ENCODE peak calls at places on chromosomes 11 and 22, in ten cellular contexts. U is posterior cingulate gyrus, G is AG08395, V is hypothalamus, O is T follicular helper cell, S is thyroid gland, E is progenitor cell of endocrine pancreas, W is Right ventricle myocardium inferior, C is right lobe of liver, X is cardiac fibroblast. D is an unnamed sample.

GRCh38 chr11:64566042-64566914 is 24.7 kb upstream of the SLC22A12 start:
- DNase-seq in U (no peak), G (peak), V (no peak), O (no peak), S (peak), E (no peak), W (no peak), C (peak), X (peak), D (peak)

GRCh38 chr11:97968071-97968470 is 1052.7 kb upstream of the CNTN5 start:
- DNase-seq in U (no peak), G (no peak), V (no peak), O (no peak), S (no peak), E (no peak), W (no peak), C (no peak), X (no peak), D (no peak)

GRCh38 chr22:28231423-28231822 is 312.4 kb upstream of the PITPNB start:
- DNase-seq in U (no peak), G (peak), V (no peak), O (no peak), S (peak), E (no peak), W (no peak), C (no peak), X (peak), D (no peak)

GRCh38 chr22:49953027-49953679 is 7.4 kb upstream of the PIM3 start:
- DNase-seq in U (no peak), G (no peak), V (no peak), O (no peak), S (peak), E (no peak), W (peak), C (no peak), X (no peak), D (peak)

GRCh38 chr11:71565263-71565662 is at the start of gene KRTAP5-10:
- DNase-seq in U (no peak), G (no peak), V (no peak), O (no peak), S (no peak), E (no peak), W (no peak), C (no peak), X (no peak), D (no peak)

GRCh38 chr11:64529559-64530520 is 61.2 kb upstream of the SLC22A12 start:
- DNase-seq in U (no peak), G (no peak), V (no peak), O (no peak), S (no peak), E (no peak), W (no peak), C (no peak), X (no peak), D (no peak)

GRCh38 chr22:44524806-44525205 is 26.8 kb upstream of the RTL6 start:
- DNase-seq in U (no peak), G (no peak), V (no peak), O (no peak), S (no peak), E (no peak), W (no peak), C (no peak), X (peak), D (no peak)

GRCh38 chr11:27571151-27571840 is 64.7 kb upstream of the LIN7C start:
- DNase-seq in U (no peak), G (peak), V (no peak), O (no peak), S (no peak), E (no peak), W (no peak), C (no peak), X (peak), D (no peak)

GRCh38 chr11:86693501-86693900 is 21.1 kb upstream of the ME3 start:
- DNase-seq in U (no peak), G (no peak), V (no peak), O (no peak), S (no peak), E (no peak), W (no peak), C (no peak), X (peak), D (no peak)

GRCh38 chr22:23403720-23404688 is 176.1 kb downstream of the IGLL1 start:
- DNase-seq in U (no peak), G (no peak), V (no peak), O (no peak), S (peak), E (no peak), W (no peak), C (no peak), X (no peak), D (no peak)

GRCh38 chr11:69718147-69718546 is 14.3 kb upstream of the FGF19 start:
- DNase-seq in U (no peak), G (peak), V (no peak), O (no peak), S (no peak), E (peak), W (no peak), C (no peak), X (peak), D (no peak)

GRCh38 chr11:57422669-57423068 is 4.3 kb downstream of the SLC43A3 start:
- DNase-seq in U (no peak), G (no peak), V (no peak), O (no peak), S (no peak), E (no peak), W (no peak), C (no peak), X (no peak), D (no peak)

GRCh38 chr11:116695657-116696254 is 77.0 kb downstream of the BUD13 start:
- DNase-seq in U (no peak), G (no peak), V (no peak), O (no peak), S (no peak), E (no peak), W (no peak), C (no peak), X (no peak), D (no peak)

GRCh38 chr22:39959640-39960447 is at the start of gene TMA7B:
- DNase-seq in U (no peak), G (peak), V (no peak), O (peak), S (no peak), E (no peak), W (no peak), C (no peak), X (peak), D (no peak)

GRCh38 chr22:39471421-39472141 is 14.8 kb downstream of the MGAT3 start:
- DNase-seq in U (no peak), G (peak), V (no peak), O (no peak), S (no peak), E (no peak), W (no peak), C (no peak), X (peak), D (no peak)

GRCh38 chr22:36991220-36991619 is 28.0 kb downstream of the TST start:
- DNase-seq in U (no peak), G (no peak), V (no peak), O (no peak), S (no peak), E (no peak), W (no peak), C (no peak), X (no peak), D (no peak)

GRCh38 chr11:79119491-79120284 is 321.1 kb downstream of the TENM4 start:
- DNase-seq in U (no peak), G (no peak), V (no peak), O (no peak), S (no peak), E (no peak), W (no peak), C (no peak), X (no peak), D (no peak)

GRCh38 chr22:43295660-43296059 is 47.5 kb downstream of the SCUBE1 start:
- DNase-seq in U (no peak), G (no peak), V (no peak), O (no peak), S (no peak), E (no peak), W (peak), C (no peak), X (no peak), D (no peak)

GRCh38 chr22:17085277-17086091 is 684 bp downstream of the IL17RA start:
- DNase-seq in U (no peak), G (peak), V (no peak), O (no peak), S (peak), E (no peak), W (peak), C (peak), X (no peak), D (peak)

GRCh38 chr11:58654908-58655296 is 32.4 kb downstream of the CNTF start:
- DNase-seq in U (no peak), G (no peak), V (no peak), O (no peak), S (no peak), E (no peak), W (no peak), C (no peak), X (no peak), D (no peak)

GRCh38 chr11:77107950-77108349 is 5.3 kb downstream of the OMP start:
- DNase-seq in U (no peak), G (peak), V (no peak), O (no peak), S (peak), E (no peak), W (peak), C (no peak), X (peak), D (peak)

GRCh38 chr11:69928124-69928523 is 108.9 kb upstream of the FGF3 start:
- DNase-seq in U (no peak), G (no peak), V (no peak), O (no peak), S (no peak), E (no peak), W (no peak), C (peak), X (no peak), D (no peak)

GRCh38 chr11:126442523-126442922 is 87.0 kb downstream of the ST3GAL4 start:
- DNase-seq in U (no peak), G (no peak), V (no peak), O (no peak), S (no peak), E (no peak), W (no peak), C (no peak), X (no peak), D (no peak)

GRCh38 chr11:71388637-71389235 is 59.5 kb downstream of the DHCR7 start:
- DNase-seq in U (no peak), G (no peak), V (no peak), O (no peak), S (no peak), E (no peak), W (no peak), C (no peak), X (no peak), D (no peak)

GRCh38 chr22:37982151-37982838 is 2.1 kb downstream of the SOX10 start:
- DNase-seq in U (no peak), G (no peak), V (no peak), O (no peak), S (no peak), E (no peak), W (no peak), C (peak), X (no peak), D (no peak)

GRCh38 chr11:112977620-112978212 is 16.5 kb downstream of the NCAM1 start:
- DNase-seq in U (no peak), G (peak), V (no peak), O (no peak), S (no peak), E (no peak), W (no peak), C (no peak), X (peak), D (no peak)

GRCh38 chr22:42905702-42906183 is 48.7 kb upstream of the ARFGAP3 start:
- DNase-seq in U (no peak), G (no peak), V (no peak), O (no peak), S (peak), E (no peak), W (peak), C (peak), X (no peak), D (peak)

GRCh38 chr11:73299751-73300150 is 8.3 kb upstream of the ARHGEF17 start:
- DNase-seq in U (no peak), G (no peak), V (no peak), O (no peak), S (no peak), E (no peak), W (no peak), C (peak), X (no peak), D (no peak)

GRCh38 chr22:25027959-25028840 is 75.7 kb downstream of the KIAA1671 start:
- DNase-seq in U (no peak), G (no peak), V (no peak), O (no peak), S (no peak), E (no peak), W (no peak), C (no peak), X (peak), D (no peak)

GRCh38 chr11:44014968-44015623 is 32.7 kb upstream of the ACCSL start:
- DNase-seq in U (no peak), G (no peak), V (no peak), O (no peak), S (no peak), E (no peak), W (no peak), C (no peak), X (peak), D (no peak)

GRCh38 chr11:94583213-94583884 is 16.2 kb downstream of the PIWIL4 start:
- DNase-seq in U (no peak), G (no peak), V (no peak), O (no peak), S (no peak), E (no peak), W (no peak), C (no peak), X (no peak), D (no peak)

GRCh38 chr11:4626207-4627105 is 10.8 kb upstream of the OR51D1 start:
- DNase-seq in U (no peak), G (peak), V (no peak), O (peak), S (peak), E (peak), W (no peak), C (no peak), X (peak), D (peak)

GRCh38 chr22:47198801-47199251 is 436.4 kb downstream of the TBC1D22A start:
- DNase-seq in U (no peak), G (no peak), V (no peak), O (no peak), S (no peak), E (no peak), W (no peak), C (no peak), X (no peak), D (no peak)

GRCh38 chr11:112345708-112346107 is 85.0 kb upstream of the PLET1 start:
- DNase-seq in U (no peak), G (no peak), V (no peak), O (no peak), S (no peak), E (no peak), W (no peak), C (no peak), X (no peak), D (no peak)

GRCh38 chr11:134312223-134312622 is 19.6 kb upstream of the GLB1L2 start:
- DNase-seq in U (no peak), G (no peak), V (no peak), O (no peak), S (no peak), E (no peak), W (no peak), C (no peak), X (no peak), D (no peak)

GRCh38 chr22:27949421-27949820 is 30.4 kb upstream of the PITPNB start:
- DNase-seq in U (no peak), G (no peak), V (no peak), O (no peak), S (no peak), E (no peak), W (no peak), C (no peak), X (no peak), D (no peak)

D was measured in body of pancreas.